ENCODE peak calls at places on chromosomes 5 and 9, in seven cellular contexts. U is K562, M is iPS DF 6.9, B is iris pigment epithelial cell, T is OCI-M1, E is 8988T, I is GM03348. R is an unnamed sample.

GRCh38 chr9:136075134-136075841 is 19.8 kb downstream of the NACC2 start:
- DNase-seq in U (no peak), M (no peak), B (no peak), T (no peak), E (no peak), I (no peak), R (no peak)

GRCh38 chr9:108162664-108163063 is 673.1 kb upstream of the KLF4 start:
- DNase-seq in U (no peak), M (no peak), B (peak), T (no peak), E (no peak), I (peak), R (no peak)

GRCh38 chr5:144352732-144353317 is 182.2 kb downstream of the KCTD16 start:
- DNase-seq in U (no peak), M (no peak), B (no peak), T (no peak), E (no peak), I (no peak), R (no peak)

GRCh38 chr9:91489391-91489899 is 65.8 kb upstream of the NFIL3 start:
- DNase-seq in U (no peak), M (no peak), B (peak), T (no peak), E (no peak), I (peak), R (no peak)

GRCh38 chr9:132586830-132587483 is 4.6 kb downstream of the BARHL1 start:
- DNase-seq in U (no peak), M (no peak), B (no peak), T (no peak), E (no peak), I (no peak), R (no peak)

GRCh38 chr5:77133061-77133758 is 46.1 kb upstream of the ZBED3 start:
- DNase-seq in U (no peak), M (no peak), B (peak), T (peak), E (no peak), I (peak), R (no peak)

GRCh38 chr9:112550531-112550930 is 63.9 kb downstream of the KIAA1958 start:
- DNase-seq in U (no peak), M (no peak), B (no peak), T (no peak), E (no peak), I (no peak), R (no peak)

GRCh38 chr5:35281613-35282012 is 51.3 kb upstream of the PRLR start:
- DNase-seq in U (no peak), M (no peak), B (no peak), T (no peak), E (no peak), I (no peak), R (no peak)

GRCh38 chr5:93874491-93874890 is 133.1 kb upstream of the POU5F2 start:
- DNase-seq in U (no peak), M (no peak), B (peak), T (no peak), E (no peak), I (no peak), R (no peak)

GRCh38 chr5:14574891-14575496 is 6.6 kb upstream of the OTULINL start:
- DNase-seq in U (no peak), M (no peak), B (no peak), T (no peak), E (no peak), I (no peak), R (no peak)

GRCh38 chr5:179455320-179455719 is 95.0 kb upstream of the RUFY1 start:
- DNase-seq in U (no peak), M (no peak), B (no peak), T (peak), E (no peak), I (no peak), R (no peak)

GRCh38 chr9:116644099-116644688 is 42.9 kb upstream of the TRIM32 start:
- DNase-seq in U (no peak), M (no peak), B (peak), T (no peak), E (no peak), I (peak), R (no peak)

GRCh38 chr9:33161011-33161588 is 6.0 kb downstream of the B4GALT1 start:
- DNase-seq in U (no peak), M (no peak), B (peak), T (peak), E (peak), I (peak), R (no peak)

GRCh38 chr5:110899566-110900412 is 161.0 kb downstream of the SLC25A46 start:
- DNase-seq in U (no peak), M (no peak), B (peak), T (no peak), E (no peak), I (no peak), R (no peak)

GRCh38 chr5:86175224-86175623 is 442.5 kb upstream of the COX7C start:
- DNase-seq in U (no peak), M (no peak), B (no peak), T (peak), E (no peak), I (no peak), R (no peak)